ENCODE peak calls at places on chromosomes 13 and 19, in seven cellular contexts. L is CD8-positive, alpha-beta memory T cell; J is astrocyte; K is psoas muscle; Y is CD8-positive, alpha-beta T cell; Q is heart right ventricle; C is keratinocyte. N is an unnamed sample. For H3K9me3, the result is how much of the 10 kb centered on the place peaks cover.

GRCh38 chr13:94322925-94323324 is 156.6 kb downstream of the DCT start:
- DNase-seq in L (no peak), J (no peak), K (no peak), Y (no peak), Q (no peak), C (no peak), N (no peak)

GRCh38 chr19:3115916-3116602 is 19.8 kb upstream of the GNA15 start:
- DNase-seq in L (no peak), J (no peak), K (no peak), Y (no peak), Q (no peak), C (no peak), N (no peak)

GRCh38 chr19:17873661-17874422 is 2.1 kb downstream of the SLC5A5 start:
- DNase-seq in L (peak), J (no peak), K (no peak), Y (peak), Q (no peak), C (no peak), N (peak)

GRCh38 chr19:39150807-39151206 is 25.2 kb downstream of the PAK4 start:
- DNase-seq in L (no peak), J (no peak), K (no peak), Y (no peak), Q (no peak), C (no peak), N (no peak)

GRCh38 chr13:94325660-94326059 is 153.8 kb downstream of the DCT start:
- DNase-seq in L (no peak), J (peak), K (no peak), Y (no peak), Q (peak), C (no peak), N (peak)

GRCh38 chr19:944171-944567 is 18.3 kb downstream of the ARID3A start:
- DNase-seq in L (no peak), J (no peak), K (no peak), Y (no peak), Q (no peak), C (no peak), N (no peak)

GRCh38 chr13:67224148-67224846 is 5.8 kb downstream of the PCDH9 start:
- DNase-seq in L (peak), J (peak), K (peak), Y (peak), Q (peak), C (peak), N (peak)

GRCh38 chr19:3801412-3802096 is 15.4 kb upstream of the MATK start:
- DNase-seq in L (peak), J (peak), K (no peak), Y (peak), Q (peak), C (no peak), N (peak)

GRCh38 chr13:84668637-84669036 is 786.4 kb upstream of the SLITRK1 start:
- DNase-seq in L (no peak), J (no peak), K (no peak), Y (no peak), Q (no peak), C (no peak), N (no peak)

GRCh38 chr19:11510444-11510843 is 4.8 kb upstream of the ZNF653 start:
- DNase-seq in L (no peak), J (no peak), K (no peak), Y (no peak), Q (no peak), C (no peak), N (no peak)

GRCh38 chr13:114264886-114265611 is 16.4 kb upstream of the UPF3A start:
- DNase-seq in L (no peak), J (peak), K (no peak), Y (no peak), Q (no peak), C (no peak), N (no peak)

GRCh38 chr19:872266-872951 is 12.9 kb downstream of the CFD start:
- DNase-seq in L (peak), J (peak), K (peak), Y (peak), Q (peak), C (peak), N (peak)

GRCh38 chr13:73220966-73221720 is 162.3 kb downstream of the KLF5 start:
- DNase-seq in L (no peak), J (no peak), K (no peak), Y (no peak), Q (no peak), C (no peak), N (no peak)

GRCh38 chr19:11338569-11339253 is 746 bp downstream of the RAB3D start:
- DNase-seq in L (no peak), J (no peak), K (no peak), Y (no peak), Q (no peak), C (no peak), N (no peak)

GRCh38 chr13:102020611-102021216 is 381.1 kb downstream of the FGF14 start:
- DNase-seq in L (no peak), J (peak), K (no peak), Y (no peak), Q (no peak), C (no peak), N (no peak)

GRCh38 chr13:45402641-45403040 is 15.5 kb downstream of the SLC25A30 start:
- DNase-seq in L (no peak), J (no peak), K (no peak), Y (no peak), Q (peak), C (no peak), N (no peak)

GRCh38 chr19:4065430-4066175 is 1.1 kb downstream of the ZBTB7A start:
- DNase-seq in L (peak), J (peak), K (peak), Y (peak), Q (peak), C (no peak), N (peak)

GRCh38 chr19:10537668-10538067 is 6.0 kb upstream of the ATG4D start:
- DNase-seq in L (no peak), J (no peak), K (no peak), Y (no peak), Q (no peak), C (no peak), N (no peak)

GRCh38 chr19:9219489-9219888 is at the start of gene OR7D4:
- DNase-seq in L (no peak), J (no peak), K (no peak), Y (no peak), Q (no peak), C (no peak), N (no peak)

GRCh38 chr19:40599331-40600085 is 1.7 kb upstream of the LTBP4 start:
- DNase-seq in L (peak), J (no peak), K (no peak), Y (no peak), Q (peak), C (no peak), N (no peak)

GRCh38 chr13:27476943-27477681 is 26.7 kb upstream of the MTIF3 start:
- DNase-seq in L (no peak), J (no peak), K (no peak), Y (no peak), Q (no peak), C (no peak), N (no peak)

GRCh38 chr13:97548736-97549135 is 114.8 kb downstream of the RAP2A start:
- DNase-seq in L (no peak), J (no peak), K (no peak), Y (no peak), Q (no peak), C (no peak), N (no peak)

GRCh38 chr19:10510301-10510802 is 6.9 kb downstream of the S1PR5 start:
- DNase-seq in L (peak), J (no peak), K (no peak), Y (peak), Q (no peak), C (no peak), N (no peak)

GRCh38 chr19:5718579-5719273 is 1.2 kb downstream of the LONP1 start:
- DNase-seq in L (no peak), J (peak), K (no peak), Y (no peak), Q (no peak), C (peak), N (no peak)

GRCh38 chr19:40570313-40571004 is 6.2 kb upstream of the SHKBP1 start:
- DNase-seq in L (peak), J (peak), K (peak), Y (peak), Q (peak), C (peak), N (peak)

GRCh38 chr13:99307648-99308339 is 595 bp upstream of the GPR183 start:
- DNase-seq in L (no peak), J (peak), K (no peak), Y (no peak), Q (no peak), C (no peak), N (peak)

GRCh38 chr13:32116210-32116609 is 84.6 kb downstream of the FRY start:
- DNase-seq in L (no peak), J (no peak), K (no peak), Y (no peak), Q (no peak), C (no peak), N (peak)

GRCh38 chr19:14555918-14556661 is 15.8 kb downstream of the NDUFB7 start:
- DNase-seq in L (no peak), J (peak), K (no peak), Y (no peak), Q (no peak), C (peak), N (peak)

GRCh38 chr19:33799507-33799906 is 2.8 kb downstream of the KCTD15 start:
- DNase-seq in L (no peak), J (no peak), K (no peak), Y (no peak), Q (no peak), C (no peak), N (no peak)

GRCh38 chr13:75607447-75607846 is 28.7 kb upstream of the LMO7 start:
- DNase-seq in L (no peak), J (no peak), K (no peak), Y (no peak), Q (no peak), C (no peak), N (no peak)

GRCh38 chr19:1882089-1882785 is 3.1 kb downstream of the ABHD17A start:
- DNase-seq in L (peak), J (no peak), K (no peak), Y (peak), Q (no peak), C (no peak), N (no peak)

GRCh38 chr13:66951426-66951825 is 278.7 kb downstream of the PCDH9 start:
- DNase-seq in L (no peak), J (no peak), K (no peak), Y (no peak), Q (no peak), C (no peak), N (no peak)

GRCh38 chr13:29472317-29472961 is 123.0 kb downstream of the SLC7A1 start:
- DNase-seq in L (peak), J (peak), K (no peak), Y (peak), Q (peak), C (no peak), N (peak)

GRCh38 chr13:102333320-102334181 is 68.3 kb downstream of the FGF14 start:
- DNase-seq in L (no peak), J (no peak), K (no peak), Y (no peak), Q (no peak), C (no peak), N (no peak)

GRCh38 chr19:31352296-31352781 is 3.1 kb upstream of the TSHZ3 start:
- DNase-seq in L (no peak), J (no peak), K (no peak), Y (no peak), Q (no peak), C (no peak), N (no peak)

GRCh38 chr13:76438050-76438449 is 448.2 kb downstream of the KCTD12 start:
- DNase-seq in L (no peak), J (no peak), K (no peak), Y (no peak), Q (no peak), C (no peak), N (no peak)

GRCh38 chr19:19710506-19710905 is 22.4 kb downstream of the ZNF14 start:
- DNase-seq in L (no peak), J (no peak), K (no peak), Y (no peak), Q (no peak), C (no peak), N (no peak)
- H3K9me3 ChIP-seq in L (half or more), J (half or more), K (half or more), Y (half or more), Q (half or more), C (half or more), N (under half)

GRCh38 chr19:56573914-56574313 is 6.6 kb downstream of the ZNF470 start:
- DNase-seq in L (no peak), J (no peak), K (no peak), Y (no peak), Q (no peak), C (no peak), N (no peak)
- H3K9me3 ChIP-seq in L (half or more), J (half or more), K (half or more), Y (half or more), Q (half or more), C (under half), N (under half)

DNA sequence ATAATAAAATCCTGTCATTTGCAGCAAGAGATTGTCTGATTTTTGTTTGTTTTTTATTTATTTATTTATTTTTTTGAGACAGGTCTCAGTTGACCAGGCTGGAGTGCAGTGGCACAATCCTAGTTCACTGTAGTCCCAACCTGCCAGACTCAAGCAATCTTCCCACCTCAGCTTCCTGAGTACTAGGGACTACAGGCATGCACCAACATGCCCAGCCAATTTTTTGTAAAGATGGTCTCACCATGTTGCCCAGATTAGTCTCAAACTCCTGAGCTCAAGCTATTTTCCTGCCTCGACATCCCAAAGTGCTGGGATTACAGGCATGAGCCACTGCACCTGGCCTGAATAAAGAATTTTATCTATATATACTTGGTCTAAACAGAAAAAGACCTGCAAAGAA is 17.6 kb downstream of the ZNF233 start:
- DNase-seq in L (no peak), J (no peak), K (no peak), Y (no peak), Q (no peak), C (peak), N (no peak)
- H3K9me3 ChIP-seq in L (under half), J (under half), K (half or more), Y (under half), Q (under half), C (under half), N (under half)

GRCh38 chr13:111970501-111971155 is 96.3 kb upstream of the SOX1 start:
- DNase-seq in L (no peak), J (no peak), K (no peak), Y (no peak), Q (no peak), C (no peak), N (no peak)
- H3K9me3 ChIP-seq in L (under half), J (under half), K (under half), Y (under half), Q (under half), C (under half), N (under half)

GRCh38 chr19:15732388-15732787 is 4.6 kb downstream of the OR10H2 start:
- DNase-seq in L (no peak), J (no peak), K (no peak), Y (no peak), Q (no peak), C (no peak), N (no peak)
- H3K9me3 ChIP-seq in L (under half), J (under half), K (under half), Y (under half), Q (under half), C (under half), N (under half)

GRCh38 chr19:57438925-57439324 is 3.8 kb downstream of the ZNF749 start:
- DNase-seq in L (no peak), J (no peak), K (no peak), Y (no peak), Q (no peak), C (no peak), N (no peak)

GRCh38 chr19:57441979-57442752 is 7.0 kb downstream of the ZNF749 start:
- DNase-seq in L (no peak), J (no peak), K (no peak), Y (no peak), Q (no peak), C (no peak), N (no peak)

GRCh38 chr19:57437931-57438330 is 2.8 kb downstream of the ZNF749 start:
- DNase-seq in L (no peak), J (no peak), K (no peak), Y (no peak), Q (no peak), C (no peak), N (no peak)

GRCh38 chr19:57443121-57443696 is 8.1 kb downstream of the ZNF749 start:
- DNase-seq in L (no peak), J (no peak), K (no peak), Y (no peak), Q (no peak), C (no peak), N (no peak)
- H3K9me3 ChIP-seq in L (under half), J (half or more), K (under half), Y (under half), Q (under half), C (under half), N (under half)

GRCh38 chr19:55877211-55877610 is 40.9 kb downstream of the NLRP4 start:
- DNase-seq in L (no peak), J (no peak), K (no peak), Y (no peak), Q (no peak), C (no peak), N (no peak)
- H3K9me3 ChIP-seq in L (under half), J (under half), K (under half), Y (under half), Q (under half), C (under half), N (under half)

DNA sequence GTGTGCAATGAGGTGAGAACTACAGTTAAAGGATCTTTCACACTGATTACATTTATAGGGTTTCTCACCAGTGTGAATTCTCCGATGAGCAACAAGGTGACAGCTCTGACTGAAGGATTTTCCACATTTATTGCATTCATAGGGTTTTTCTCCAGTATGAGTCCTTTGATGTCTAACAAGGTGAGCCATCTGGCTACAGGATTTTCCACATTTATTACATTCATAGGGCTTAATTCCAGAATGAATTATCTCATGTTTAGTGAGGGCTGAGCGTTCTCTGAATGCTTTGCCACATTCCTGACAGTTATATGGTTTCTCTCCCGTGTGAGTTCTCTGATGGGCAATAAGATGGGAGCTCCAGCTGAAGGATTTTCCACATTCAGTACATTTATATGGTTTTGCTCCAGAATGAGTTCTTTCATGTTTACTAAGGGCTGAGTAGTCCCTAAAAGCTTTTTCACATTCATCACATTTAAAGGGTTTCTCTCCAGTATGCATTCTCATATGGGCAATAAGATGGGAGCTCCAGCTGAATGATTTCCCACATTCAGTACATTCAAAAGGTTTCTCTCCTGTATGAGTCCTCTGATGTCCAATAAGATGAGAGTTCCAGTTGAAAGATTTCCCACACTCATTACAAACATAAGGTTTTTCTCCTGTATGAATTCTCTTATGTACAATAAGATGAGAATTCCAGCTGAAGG is 4.4 kb upstream of the C19orf18 start:
- DNase-seq in L (no peak), J (no peak), K (no peak), Y (no peak), Q (no peak), C (no peak), N (no peak)
- H3K9me3 ChIP-seq in L (half or more), J (half or more), K (half or more), Y (half or more), Q (half or more), C (under half), N (under half)

GRCh38 chr19:22137791-22138190 is 59.0 kb downstream of the ZNF676 start:
- DNase-seq in L (no peak), J (no peak), K (no peak), Y (no peak), Q (no peak), C (no peak), N (no peak)

GRCh38 chr19:22144394-22144793 is 52.4 kb downstream of the ZNF676 start:
- DNase-seq in L (no peak), J (peak), K (no peak), Y (no peak), Q (no peak), C (no peak), N (peak)

GRCh38 chr19:22140356-22140755 is 56.4 kb downstream of the ZNF676 start:
- DNase-seq in L (no peak), J (no peak), K (no peak), Y (no peak), Q (no peak), C (no peak), N (no peak)
- H3K9me3 ChIP-seq in L (under half), J (under half), K (under half), Y (under half), Q (under half), C (under half), N (under half)

N was measured in cardiac muscle cell.